ENCODE peak calls at places on chromosomes 4 and X, in seven cellular contexts. F, G, E, S, Q, H and C are unnamed samples.

GRCh38 chr4:107578321-107578720 is 141.7 kb downstream of the PAPSS1 start:
- DNase-seq in Q (no peak), E (no peak), S (no peak), G (no peak), H (no peak), F (no peak), C (no peak)

GRCh38 chr4:77695769-77696168 is 90.1 kb downstream of the CXCL13 start:
- DNase-seq in S (no peak), G (peak; percentile 98), Q (peak; percentile 77), H (peak; percentile 96), E (no peak), F (peak; percentile 95), C (no peak)

GRCh38 chr4:128228778-128229457 is 58.7 kb downstream of the PGRMC2 start:
- DNase-seq in H (no peak), F (peak; percentile 27), Q (no peak), E (no peak), G (no peak), S (no peak), C (no peak)

GRCh38 chr4:75137302-75137701 is 204.4 kb downstream of the PARM1 start:
- DNase-seq in G (no peak), S (no peak), Q (no peak), F (no peak), H (no peak), E (no peak), C (no peak)

GRCh38 chr4:152243890-152244595 is 291.8 kb downstream of the FBXW7 start:
- DNase-seq in E (peak; percentile 64), G (peak; percentile 17), H (peak; percentile 81), F (peak; percentile 33), Q (no peak), S (peak; percentile 76), C (no peak)

GRCh38 chr4:152106781-152107321 is 346.0 kb upstream of the GATB start:
- DNase-seq in E (no peak), S (no peak), G (peak; percentile 48), H (no peak), F (peak; percentile 19), Q (no peak), C (peak; percentile 28)

GRCh38 chrX:68827848-68828562 is 816 bp upstream of the EFNB1 start:
- DNase-seq in H (peak; percentile 80), E (peak; percentile 80), F (peak; percentile 89), S (peak; percentile 83), G (peak; percentile 63), Q (peak; percentile 32), C (peak; percentile 90)

GRCh38 chr4:133394971-133395627 is 246.0 kb downstream of the PCDH10 start:
- DNase-seq in G (no peak), F (no peak), S (no peak), Q (no peak), H (no peak), E (no peak), C (no peak)

GRCh38 chr4:88697113-88697512 is 516 bp downstream of the NAP1L5 start:
- DNase-seq in S (no peak), Q (no peak), E (peak; percentile 29), F (peak; percentile 49), H (peak; percentile 28), G (peak; percentile 45), C (peak; percentile 55)

GRCh38 chrX:43349363-43349762 is 306.7 kb upstream of the MAOA start:
- DNase-seq in F (peak; percentile 28), S (no peak), H (peak; percentile 23), E (no peak), G (no peak), Q (no peak), C (no peak)

GRCh38 chr4:110106946-110107325 is 91.5 kb downstream of the ELOVL6 start:
- DNase-seq in S (no peak), G (peak; percentile 81), E (no peak), H (peak; percentile 80), Q (peak; percentile 4), F (peak; percentile 67), C (no peak)

GRCh38 chr4:167629272-167629671 is 395.0 kb upstream of the SPOCK3 start:
- DNase-seq in F (no peak), E (no peak), S (no peak), Q (no peak), H (no peak), G (no peak), C (no peak)

GRCh38 chr4:14743172-14743571 is 259.1 kb upstream of the CPEB2 start:
- DNase-seq in H (no peak), G (no peak), Q (no peak), S (no peak), F (no peak), E (no peak), C (no peak)

GRCh38 chrX:46819136-46819535 is 17.7 kb upstream of the RP2 start:
- DNase-seq in Q (no peak), G (no peak), H (no peak), E (no peak), F (no peak), S (no peak), C (no peak)

GRCh38 chr4:121824171-121824527 is 466 bp upstream of the CCNA2 start:
- DNase-seq in S (no peak), F (no peak), H (no peak), Q (no peak), G (no peak), E (no peak), C (no peak)

GRCh38 chr4:119781044-119781443 is 152.4 kb upstream of the PDE5A start:
- DNase-seq in H (no peak), S (no peak), Q (no peak), G (no peak), F (no peak), E (no peak), C (no peak)

GRCh38 chr4:121375262-121375661 is 5.6 kb downstream of the QRFPR start:
- DNase-seq in Q (no peak), S (no peak), G (peak; percentile 69), H (peak; percentile 21), E (no peak), F (peak; percentile 70), C (no peak)

DNA sequence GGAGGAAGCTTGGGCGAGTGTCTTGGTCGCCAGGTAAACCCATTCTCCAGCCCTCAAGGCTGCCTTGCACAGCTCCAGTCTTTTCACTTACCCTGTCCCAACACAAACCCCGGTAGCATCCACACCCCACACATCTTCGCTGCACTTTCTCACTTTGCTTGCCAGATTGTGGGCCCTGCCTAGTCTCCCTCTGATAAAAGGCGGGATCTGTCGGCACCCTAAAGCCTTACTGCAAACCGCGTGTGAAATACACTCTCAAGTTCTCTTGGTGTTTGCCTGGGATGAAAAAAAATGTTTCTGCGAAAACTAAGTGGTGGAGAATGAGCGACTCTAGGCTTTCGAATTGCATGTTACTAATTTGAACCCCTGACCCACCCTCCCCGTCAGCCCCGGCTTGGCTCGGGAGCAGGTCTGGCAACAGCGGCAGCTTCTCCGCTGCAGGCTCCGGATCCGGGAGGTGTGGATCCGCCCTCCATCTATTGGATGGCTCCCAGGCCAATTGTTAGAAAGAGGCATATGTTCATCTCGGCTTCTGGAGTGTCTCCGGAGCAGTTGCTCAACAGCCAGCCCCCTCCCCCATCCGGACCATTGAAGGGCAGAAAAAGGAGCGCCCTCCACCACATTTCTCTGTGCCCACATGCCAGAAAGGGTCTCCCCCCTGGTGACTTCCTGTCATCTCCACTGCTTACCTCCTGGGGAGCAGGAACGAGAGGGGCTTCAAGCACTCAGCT is 3.0 kb upstream of the CITED1 start:
- DNase-seq in G (peak; percentile 70), Q (no peak), F (peak; percentile 76), H (peak; percentile 69), S (peak; percentile 66), E (peak; percentile 55), C (peak; percentile 55)
- H3K4me3 ChIP-seq in G (no peak overlapping the region), Q (no peak overlapping the region), F (peak overlapping the region; percentile 15), H (no peak overlapping the region), S (peak overlapping the region; percentile 30), E (peak overlapping the region; percentile 50), C (peak overlapping the region; percentile 25)

GRCh38 chrX:132483951-132484350 is 4.9 kb downstream of the MBNL3 start:
- DNase-seq in F (no peak), H (no peak), Q (no peak), G (no peak), S (no peak), E (no peak), C (no peak)

GRCh38 chrX:132482632-132483031 is 6.2 kb downstream of the MBNL3 start:
- DNase-seq in G (no peak), H (no peak), S (no peak), Q (no peak), E (no peak), F (no peak), C (no peak)

GRCh38 chrX:132481449-132481848 is 7.4 kb downstream of the MBNL3 start:
- DNase-seq in F (no peak), Q (no peak), G (no peak), H (no peak), S (no peak), E (no peak), C (no peak)

GRCh38 chrX:132483523-132483922 is 5.3 kb downstream of the MBNL3 start:
- DNase-seq in Q (no peak), G (no peak), S (no peak), F (no peak), E (no peak), H (no peak), C (no peak)

DNA sequence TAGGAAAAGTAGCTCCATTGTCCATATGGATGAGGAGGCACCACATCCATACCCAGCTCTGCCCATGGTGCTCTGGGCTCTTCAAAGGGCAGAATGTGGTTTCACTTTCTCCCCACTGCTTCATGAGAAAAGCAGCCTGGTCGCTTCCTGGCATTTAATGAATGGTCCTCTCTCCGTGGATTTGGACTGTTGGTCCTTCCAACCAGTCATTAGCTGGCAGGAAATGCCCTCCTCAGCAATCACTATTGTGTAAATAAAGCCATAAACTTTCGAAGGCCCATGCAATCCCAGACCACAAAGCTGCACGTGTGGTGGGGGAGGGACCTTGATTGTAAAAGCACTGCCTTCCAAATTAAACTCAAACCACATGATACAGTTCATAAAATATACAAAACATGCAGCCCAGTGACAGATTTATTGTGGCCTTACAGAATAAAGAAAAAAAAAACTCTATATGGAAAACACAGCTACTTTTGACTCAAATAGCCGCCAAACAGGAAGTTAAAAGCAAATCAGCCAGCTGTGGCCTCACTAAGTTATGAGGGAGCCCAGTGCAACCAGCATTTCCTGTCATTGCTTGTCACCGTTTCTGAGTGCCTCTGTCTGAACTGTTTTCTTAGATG is 8.1 kb downstream of the MBNL3 start:
- DNase-seq in G (peak; percentile 17), Q (peak; percentile 85), F (peak; percentile 64), H (peak; percentile 85), S (peak; percentile 10), E (no peak), C (peak; percentile 9)
- H3K4me3 ChIP-seq in G (peak overlapping the region; percentile 18), Q (peak overlapping the region; percentile 9), F (no peak overlapping the region), H (no peak overlapping the region), S (no peak overlapping the region), E (peak overlapping the region; percentile 47), C (peak overlapping the region; percentile 23)

DNA sequence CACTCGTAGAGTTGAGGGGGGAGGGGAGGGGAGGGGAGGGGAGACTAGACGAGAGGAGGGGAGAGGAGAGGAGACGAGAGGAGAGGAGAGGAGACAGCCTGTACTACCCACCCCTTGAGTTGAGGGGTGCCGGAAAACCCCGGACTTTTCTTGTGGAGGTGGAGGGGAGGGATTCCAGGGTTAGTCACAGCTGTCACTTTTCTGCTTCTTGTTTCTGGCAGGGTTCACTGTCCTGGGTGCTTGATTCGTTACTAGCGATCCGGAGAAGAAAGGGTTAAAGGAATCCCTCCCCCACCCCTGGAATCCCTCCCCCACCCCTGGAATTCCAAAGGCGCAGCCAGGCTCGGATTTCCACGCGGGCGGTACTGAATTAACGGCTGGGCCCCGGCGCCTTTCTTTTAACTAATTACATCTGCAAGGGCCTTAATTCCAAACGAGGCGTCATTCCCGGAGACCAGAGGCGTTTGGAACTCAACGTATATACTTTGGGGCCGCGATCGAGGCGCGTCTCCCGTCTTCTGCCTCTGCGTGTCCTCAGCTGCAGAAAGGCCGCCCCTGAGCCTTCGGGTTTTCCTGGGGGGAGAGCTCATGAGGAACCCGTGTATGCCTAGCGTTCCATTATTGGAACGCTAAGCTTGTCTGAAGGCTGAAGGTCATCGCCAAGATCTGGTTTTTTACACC is 20.1 kb upstream of the CSF2RA start:
- DNase-seq in Q (no peak), F (no peak), G (no peak), H (peak; percentile 40), S (no peak), E (no peak), C (no peak)
- H3K4me3 ChIP-seq in Q (peak overlapping the region; percentile 28), F (peak overlapping the region; percentile 23), G (no peak overlapping the region), H (no peak overlapping the region), S (no peak overlapping the region), E (peak overlapping the region; percentile 14), C (no peak overlapping the region)

GRCh38 chr4:63492515-63492914 is 916.7 kb downstream of the TECRL start:
- DNase-seq in Q (no peak), H (no peak), G (no peak), S (no peak), E (no peak), F (no peak), C (no peak)
- H3K4me3 ChIP-seq in Q (no peak overlapping the region), H (no peak overlapping the region), G (no peak overlapping the region), S (no peak overlapping the region), E (no peak overlapping the region), F (no peak overlapping the region), C (no peak overlapping the region)